ENCODE peak calls at places on chromosomes 13 and 19, in ten cellular contexts. One of them, this sample, is unnamed.

GRCh38 chr13:70249332-70250064 is 141.2 kb upstream of the KLHL1 start:
- DNase-seq in cardiac fibroblast: peak; percentile 39
- DNase-seq in nephron progenitor cell: no peak
- DNase-seq in WTC11: no peak
- DNase-seq in neural crest cell: no peak
- DNase-seq in choroid plexus epithelial cell: peak; percentile 78
- DNase-seq in colonic mucosa: no peak
- DNase-seq in glutamatergic neuron: no peak
- DNase-seq in AG09309: no peak
- DNase-seq in GM13977: no peak
- DNase-seq in this sample: no peak

GRCh38 chr19:2551172-2551863 is 75.4 kb downstream of the GADD45B start:
- DNase-seq in colonic mucosa: no peak
- DNase-seq in choroid plexus epithelial cell: no peak
- DNase-seq in WTC11: no peak
- DNase-seq in cardiac fibroblast: no peak
- DNase-seq in nephron progenitor cell: no peak
- DNase-seq in AG09309: no peak
- DNase-seq in GM13977: no peak
- DNase-seq in neural crest cell: no peak
- DNase-seq in glutamatergic neuron: no peak
- DNase-seq in this sample: no peak

GRCh38 chr13:42392706-42393572 is 121.0 kb downstream of the AKAP11 start:
- DNase-seq in AG09309: no peak
- DNase-seq in nephron progenitor cell: no peak
- DNase-seq in WTC11: no peak
- DNase-seq in colonic mucosa: no peak
- DNase-seq in glutamatergic neuron: no peak
- DNase-seq in GM13977: no peak
- DNase-seq in choroid plexus epithelial cell: peak; percentile 40
- DNase-seq in neural crest cell: no peak
- DNase-seq in cardiac fibroblast: no peak
- DNase-seq in this sample: no peak

GRCh38 chr19:11268783-11269267 is 6.5 kb upstream of the DOCK6 start:
- DNase-seq in nephron progenitor cell: no peak
- DNase-seq in WTC11: no peak
- DNase-seq in AG09309: no peak
- DNase-seq in GM13977: no peak
- DNase-seq in choroid plexus epithelial cell: peak; percentile 91
- DNase-seq in neural crest cell: peak; percentile 28
- DNase-seq in glutamatergic neuron: peak; percentile 45
- DNase-seq in colonic mucosa: peak; percentile 34
- DNase-seq in cardiac fibroblast: peak; percentile 97
- DNase-seq in this sample: no peak

GRCh38 chr19:56113071-56113632 is 7.9 kb downstream of the ZNF787 start:
- DNase-seq in cardiac fibroblast: no peak
- DNase-seq in choroid plexus epithelial cell: no peak
- DNase-seq in glutamatergic neuron: no peak
- DNase-seq in WTC11: no peak
- DNase-seq in GM13977: no peak
- DNase-seq in AG09309: no peak
- DNase-seq in neural crest cell: no peak
- DNase-seq in colonic mucosa: no peak
- DNase-seq in nephron progenitor cell: no peak
- DNase-seq in this sample: no peak

GRCh38 chr13:26202365-26202972 is 19.6 kb downstream of the RNF6 start:
- DNase-seq in glutamatergic neuron: no peak
- DNase-seq in WTC11: no peak
- DNase-seq in cardiac fibroblast: peak; percentile 45
- DNase-seq in colonic mucosa: no peak
- DNase-seq in GM13977: no peak
- DNase-seq in choroid plexus epithelial cell: peak; percentile 64
- DNase-seq in AG09309: peak; percentile 16
- DNase-seq in neural crest cell: no peak
- DNase-seq in nephron progenitor cell: no peak
- DNase-seq in this sample: no peak

GRCh38 chr13:89363144-89363543 is 1692.0 kb downstream of the SLITRK5 start:
- DNase-seq in cardiac fibroblast: no peak
- DNase-seq in nephron progenitor cell: no peak
- DNase-seq in WTC11: peak; percentile 32
- DNase-seq in glutamatergic neuron: no peak
- DNase-seq in neural crest cell: no peak
- DNase-seq in GM13977: no peak
- DNase-seq in AG09309: no peak
- DNase-seq in colonic mucosa: no peak
- DNase-seq in choroid plexus epithelial cell: no peak
- DNase-seq in this sample: no peak

GRCh38 chr19:2494084-2494446 is 18.1 kb downstream of the GADD45B start:
- DNase-seq in WTC11: no peak
- DNase-seq in choroid plexus epithelial cell: peak; percentile 55
- DNase-seq in GM13977: peak; percentile 26
- DNase-seq in cardiac fibroblast: peak; percentile 83
- DNase-seq in AG09309: no peak
- DNase-seq in glutamatergic neuron: no peak
- DNase-seq in colonic mucosa: no peak
- DNase-seq in neural crest cell: no peak
- DNase-seq in nephron progenitor cell: no peak
- DNase-seq in this sample: no peak

GRCh38 chr13:21850013-21851006 is 179.4 kb downstream of the FGF9 start:
- DNase-seq in AG09309: no peak
- DNase-seq in WTC11: no peak
- DNase-seq in colonic mucosa: no peak
- DNase-seq in cardiac fibroblast: no peak
- DNase-seq in neural crest cell: no peak
- DNase-seq in GM13977: no peak
- DNase-seq in nephron progenitor cell: no peak
- DNase-seq in glutamatergic neuron: no peak
- DNase-seq in choroid plexus epithelial cell: no peak
- DNase-seq in this sample: no peak

GRCh38 chr13:37889102-37889501 is 19.5 kb upstream of the TRPC4 start:
- DNase-seq in neural crest cell: no peak
- DNase-seq in cardiac fibroblast: peak; percentile 48
- DNase-seq in WTC11: no peak
- DNase-seq in choroid plexus epithelial cell: peak; percentile 52
- DNase-seq in colonic mucosa: no peak
- DNase-seq in nephron progenitor cell: no peak
- DNase-seq in glutamatergic neuron: no peak
- DNase-seq in AG09309: no peak
- DNase-seq in GM13977: no peak
- DNase-seq in this sample: no peak

GRCh38 chr13:31073859-31074718 is 87.6 kb downstream of the HSPH1 start:
- DNase-seq in glutamatergic neuron: no peak
- DNase-seq in nephron progenitor cell: no peak
- DNase-seq in choroid plexus epithelial cell: peak; percentile 65
- DNase-seq in WTC11: no peak
- DNase-seq in neural crest cell: no peak
- DNase-seq in AG09309: no peak
- DNase-seq in GM13977: peak; percentile 78
- DNase-seq in colonic mucosa: no peak
- DNase-seq in cardiac fibroblast: peak; percentile 50
- DNase-seq in this sample: no peak

GRCh38 chr19:29001006-29001921 is 211.7 kb downstream of the UQCRFS1 start:
- DNase-seq in GM13977: no peak
- DNase-seq in cardiac fibroblast: no peak
- DNase-seq in glutamatergic neuron: no peak
- DNase-seq in colonic mucosa: no peak
- DNase-seq in choroid plexus epithelial cell: no peak
- DNase-seq in neural crest cell: no peak
- DNase-seq in WTC11: no peak
- DNase-seq in nephron progenitor cell: no peak
- DNase-seq in AG09309: no peak
- DNase-seq in this sample: no peak

GRCh38 chr13:106612688-106613087 is 44.8 kb upstream of the ARGLU1 start:
- DNase-seq in neural crest cell: no peak
- DNase-seq in nephron progenitor cell: no peak
- DNase-seq in choroid plexus epithelial cell: peak; percentile 80
- DNase-seq in WTC11: no peak
- DNase-seq in GM13977: no peak
- DNase-seq in colonic mucosa: peak; percentile 56
- DNase-seq in AG09309: no peak
- DNase-seq in cardiac fibroblast: peak; percentile 23
- DNase-seq in glutamatergic neuron: no peak
- DNase-seq in this sample: no peak

GRCh38 chr13:109945206-109945960 is 159.0 kb upstream of the IRS2 start:
- DNase-seq in nephron progenitor cell: no peak
- DNase-seq in GM13977: no peak
- DNase-seq in neural crest cell: no peak
- DNase-seq in WTC11: no peak
- DNase-seq in colonic mucosa: no peak
- DNase-seq in glutamatergic neuron: no peak
- DNase-seq in AG09309: peak; percentile 59
- DNase-seq in cardiac fibroblast: peak; percentile 95
- DNase-seq in choroid plexus epithelial cell: peak; percentile 85
- DNase-seq in this sample: no peak

GRCh38 chr13:20160346-20161274 is at the start of gene GJA3:
- DNase-seq in GM13977: peak; percentile 75
- DNase-seq in AG09309: no peak
- DNase-seq in glutamatergic neuron: peak; percentile 43
- DNase-seq in nephron progenitor cell: peak; percentile 82
- DNase-seq in colonic mucosa: no peak
- DNase-seq in WTC11: peak; percentile 71
- DNase-seq in choroid plexus epithelial cell: peak; percentile 11
- DNase-seq in neural crest cell: peak; percentile 23
- DNase-seq in cardiac fibroblast: peak; percentile 34
- DNase-seq in this sample: no peak

GRCh38 chr19:1069009-1069779 is 2.2 kb downstream of the ARHGAP45 start:
- DNase-seq in WTC11: no peak
- DNase-seq in neural crest cell: no peak
- DNase-seq in AG09309: no peak
- DNase-seq in nephron progenitor cell: no peak
- DNase-seq in choroid plexus epithelial cell: no peak
- DNase-seq in colonic mucosa: peak; percentile 69
- DNase-seq in GM13977: peak; percentile 61
- DNase-seq in cardiac fibroblast: no peak
- DNase-seq in glutamatergic neuron: no peak
- DNase-seq in this sample: no peak

GRCh38 chr19:28358604-28359003 is 854.3 kb downstream of the UQCRFS1 start:
- DNase-seq in GM13977: no peak
- DNase-seq in nephron progenitor cell: no peak
- DNase-seq in AG09309: no peak
- DNase-seq in WTC11: no peak
- DNase-seq in neural crest cell: no peak
- DNase-seq in colonic mucosa: no peak
- DNase-seq in glutamatergic neuron: no peak
- DNase-seq in choroid plexus epithelial cell: peak; percentile 30
- DNase-seq in cardiac fibroblast: no peak
- DNase-seq in this sample: no peak

GRCh38 chr19:11166281-11167142 is 10.9 kb upstream of the SPC24 start:
- DNase-seq in GM13977: no peak
- DNase-seq in glutamatergic neuron: no peak
- DNase-seq in AG09309: peak; percentile 77
- DNase-seq in WTC11: no peak
- DNase-seq in colonic mucosa: no peak
- DNase-seq in nephron progenitor cell: no peak
- DNase-seq in choroid plexus epithelial cell: no peak
- DNase-seq in neural crest cell: no peak
- DNase-seq in cardiac fibroblast: peak; percentile 28
- DNase-seq in this sample: no peak

GRCh38 chr19:51439021-51439465 is 19.2 kb downstream of the SIGLEC8 start:
- DNase-seq in GM13977: peak; percentile 51
- DNase-seq in colonic mucosa: no peak
- DNase-seq in AG09309: no peak
- DNase-seq in WTC11: peak; percentile 36
- DNase-seq in choroid plexus epithelial cell: peak; percentile 8
- DNase-seq in glutamatergic neuron: no peak
- DNase-seq in neural crest cell: no peak
- DNase-seq in cardiac fibroblast: peak; percentile 3
- DNase-seq in nephron progenitor cell: no peak
- DNase-seq in this sample: no peak

GRCh38 chr19:14114854-14115253 is 2.7 kb downstream of the PRKACA start:
- DNase-seq in AG09309: no peak
- DNase-seq in choroid plexus epithelial cell: peak; percentile 34
- DNase-seq in nephron progenitor cell: peak; percentile 36
- DNase-seq in glutamatergic neuron: peak; percentile 72
- DNase-seq in cardiac fibroblast: peak; percentile 51
- DNase-seq in colonic mucosa: peak; percentile 60
- DNase-seq in GM13977: peak; percentile 60
- DNase-seq in WTC11: peak; percentile 77
- DNase-seq in neural crest cell: peak; percentile 21
- DNase-seq in this sample: no peak
- TF ChIP-seq CTCF in AG09309: peak; percentile 44
- TF ChIP-seq CTCF in choroid plexus epithelial cell: peak; percentile 66
- TF ChIP-seq CTCF in nephron progenitor cell: peak; percentile 44
- TF ChIP-seq CTCF in glutamatergic neuron: peak; percentile 58
- TF ChIP-seq CTCF in cardiac fibroblast: peak; percentile 70
- TF ChIP-seq CTCF in colonic mucosa: peak; percentile 42
- TF ChIP-seq CTCF in GM13977: peak; percentile 47
- TF ChIP-seq CTCF in WTC11: peak; percentile 21
- TF ChIP-seq CTCF in neural crest cell: peak; percentile 58
- TF ChIP-seq CTCF in this sample: peak; percentile 57

GRCh38 chr13:24605923-24606372 is 74.3 kb upstream of the ATP12A start:
- DNase-seq in glutamatergic neuron: no peak
- DNase-seq in AG09309: peak; percentile 23
- DNase-seq in neural crest cell: no peak
- DNase-seq in WTC11: no peak
- DNase-seq in choroid plexus epithelial cell: peak; percentile 59
- DNase-seq in nephron progenitor cell: no peak
- DNase-seq in colonic mucosa: no peak
- DNase-seq in cardiac fibroblast: peak; percentile 58
- DNase-seq in GM13977: no peak
- DNase-seq in this sample: no peak
- TF ChIP-seq CTCF in glutamatergic neuron: no peak
- TF ChIP-seq CTCF in AG09309: peak; percentile 45
- TF ChIP-seq CTCF in neural crest cell: peak; percentile 62
- TF ChIP-seq CTCF in WTC11: no peak
- TF ChIP-seq CTCF in choroid plexus epithelial cell: peak; percentile 43
- TF ChIP-seq CTCF in nephron progenitor cell: peak; percentile 13
- TF ChIP-seq CTCF in colonic mucosa: no peak
- TF ChIP-seq CTCF in cardiac fibroblast: peak; percentile 48
- TF ChIP-seq CTCF in GM13977: peak; percentile 37
- TF ChIP-seq CTCF in this sample: peak; percentile 36

DNA sequence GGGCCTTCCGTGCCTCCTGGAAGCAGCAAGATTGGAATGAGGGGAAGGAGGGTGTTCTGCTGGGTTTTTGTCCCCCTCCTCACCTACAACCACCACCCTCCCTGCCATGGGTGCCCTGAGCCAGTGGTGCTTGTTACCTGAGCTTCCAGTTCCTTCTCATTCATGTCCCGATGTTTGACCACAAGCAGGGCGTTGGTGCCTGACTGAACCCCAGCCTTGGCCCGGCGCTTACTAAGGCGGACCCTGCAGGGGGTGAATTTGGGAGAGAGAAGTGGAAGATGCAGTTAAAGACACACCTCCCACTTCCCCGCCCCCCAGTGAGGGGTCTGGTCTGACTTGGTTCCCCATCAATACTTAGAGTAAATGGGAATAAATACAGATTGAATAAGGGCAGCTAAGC is 4.3 kb downstream of the PAF1 start:
- DNase-seq in neural crest cell: no peak
- DNase-seq in nephron progenitor cell: no peak
- DNase-seq in cardiac fibroblast: no peak
- DNase-seq in GM13977: no peak
- DNase-seq in WTC11: no peak
- DNase-seq in AG09309: no peak
- DNase-seq in choroid plexus epithelial cell: no peak
- DNase-seq in colonic mucosa: no peak
- DNase-seq in glutamatergic neuron: no peak
- DNase-seq in this sample: no peak
- TF ChIP-seq CTCF in neural crest cell: no peak
- TF ChIP-seq CTCF in nephron progenitor cell: no peak
- TF ChIP-seq CTCF in cardiac fibroblast: no peak
- TF ChIP-seq CTCF in GM13977: no peak
- TF ChIP-seq CTCF in WTC11: no peak
- TF ChIP-seq CTCF in AG09309: no peak
- TF ChIP-seq CTCF in choroid plexus epithelial cell: no peak
- TF ChIP-seq CTCF in colonic mucosa: no peak
- TF ChIP-seq CTCF in glutamatergic neuron: no peak
- TF ChIP-seq CTCF in this sample: no peak

GRCh38 chr13:45051315-45051714 is 62.0 kb downstream of the GPALPP1 start:
- DNase-seq in nephron progenitor cell: no peak
- DNase-seq in colonic mucosa: no peak
- DNase-seq in WTC11: no peak
- DNase-seq in GM13977: no peak
- DNase-seq in AG09309: no peak
- DNase-seq in neural crest cell: no peak
- DNase-seq in choroid plexus epithelial cell: no peak
- DNase-seq in cardiac fibroblast: no peak
- DNase-seq in glutamatergic neuron: no peak
- DNase-seq in this sample: no peak
- TF ChIP-seq CTCF in nephron progenitor cell: no peak
- TF ChIP-seq CTCF in colonic mucosa: no peak
- TF ChIP-seq CTCF in WTC11: no peak
- TF ChIP-seq CTCF in GM13977: no peak
- TF ChIP-seq CTCF in AG09309: no peak
- TF ChIP-seq CTCF in neural crest cell: no peak
- TF ChIP-seq CTCF in choroid plexus epithelial cell: no peak
- TF ChIP-seq CTCF in cardiac fibroblast: no peak
- TF ChIP-seq CTCF in glutamatergic neuron: no peak
- TF ChIP-seq CTCF in this sample: no peak